ENCODE peak calls at places on chromosome 9, in seven cellular contexts. X, N, R, T, K, I and M are unnamed samples.

GRCh38 chr9:21686738-21687137 is 115.7 kb upstream of the MTAP start:
- DNase-seq in T (no peak), X (no peak), R (no peak), N (no peak), I (no peak), K (no peak), M (no peak)

GRCh38 chr9:121367651-121368510 is 2.2 kb downstream of the STOM start:
- DNase-seq in R (no peak), I (no peak), K (no peak), N (no peak), T (no peak), X (no peak), M (peak)

GRCh38 chr9:35729700-35730485 is 2.1 kb downstream of the TLN1 start:
- DNase-seq in K (no peak), T (peak), N (peak), R (peak), I (no peak), X (peak), M (peak)

GRCh38 chr9:91220491-91221135 is 141.1 kb downstream of the AUH start:
- DNase-seq in X (no peak), I (no peak), T (no peak), R (no peak), K (no peak), N (no peak), M (no peak)

GRCh38 chr9:83629433-83630104 is 6.6 kb downstream of the IDNK start:
- DNase-seq in I (no peak), K (no peak), R (no peak), X (no peak), N (no peak), T (no peak), M (peak)

GRCh38 chr9:97372580-97372979 is 39.3 kb upstream of the TDRD7 start:
- DNase-seq in I (no peak), T (peak), K (no peak), R (no peak), N (no peak), X (no peak), M (no peak)

GRCh38 chr9:17402309-17402708 is 176.6 kb upstream of the SH3GL2 start:
- DNase-seq in T (no peak), I (no peak), X (no peak), N (no peak), R (no peak), K (no peak), M (peak)

GRCh38 chr9:113148377-113148715 is 2.5 kb upstream of the SLC31A2 start:
- DNase-seq in T (no peak), K (no peak), N (no peak), X (no peak), I (no peak), R (no peak), M (no peak)

GRCh38 chr9:131395027-131395744 is 1.3 kb downstream of the PRRC2B start:
- DNase-seq in N (peak), K (peak), T (peak), I (peak), X (no peak), R (no peak), M (no peak)

GRCh38 chr9:135826188-135826545 is 81.2 kb downstream of the CAMSAP1 start:
- DNase-seq in X (no peak), I (no peak), T (no peak), R (no peak), N (no peak), K (no peak), M (no peak)

GRCh38 chr9:21037278-21037677 is 5.8 kb upstream of the HACD4 start:
- DNase-seq in X (no peak), T (no peak), I (no peak), R (no peak), K (no peak), N (no peak), M (no peak)

GRCh38 chr9:69946800-69947437 is 96.7 kb upstream of the MAMDC2 start:
- DNase-seq in T (peak), R (no peak), N (no peak), K (no peak), I (no peak), X (peak), M (peak)

GRCh38 chr9:94996638-94997037 is 270.1 kb downstream of the AOPEP start:
- DNase-seq in X (no peak), I (no peak), R (no peak), T (no peak), N (no peak), K (no peak), M (no peak)

GRCh38 chr9:106799146-106799545 is 63.8 kb upstream of the ZNF462 start:
- DNase-seq in I (no peak), X (no peak), N (no peak), R (no peak), K (no peak), T (no peak), M (peak)

GRCh38 chr9:113148996-113149960 is 1.5 kb upstream of the SLC31A2 start:
- DNase-seq in K (no peak), I (no peak), X (no peak), R (no peak), N (no peak), T (no peak), M (peak)

GRCh38 chr9:90783552-90783951 is 18.1 kb upstream of the SYK start:
- DNase-seq in N (no peak), K (no peak), T (no peak), X (no peak), R (no peak), I (no peak), M (no peak)

GRCh38 chr9:37302277-37302676 is 120.2 kb upstream of the GRHPR start:
- DNase-seq in K (no peak), X (no peak), N (no peak), I (peak), T (no peak), R (no peak), M (no peak)

GRCh38 chr9:25716220-25716872 is 38.1 kb upstream of the TUSC1 start:
- DNase-seq in K (peak), X (no peak), I (no peak), T (no peak), R (peak), N (peak), M (peak)

GRCh38 chr9:22142681-22143080 is 133.6 kb upstream of the CDKN2B start:
- DNase-seq in K (no peak), T (no peak), N (no peak), I (no peak), R (no peak), X (no peak), M (no peak)

GRCh38 chr9:112175796-112176315 is 759 bp upstream of the SUSD1 start:
- DNase-seq in X (no peak), N (no peak), I (no peak), R (no peak), K (peak), T (peak), M (peak)

GRCh38 chr9:136575626-136576268 is 29.9 kb upstream of the NOTCH1 start:
- DNase-seq in I (no peak), T (no peak), X (no peak), N (no peak), R (no peak), K (no peak), M (no peak)

GRCh38 chr9:117284414-117284813 is 130.4 kb downstream of the ASTN2 start:
- DNase-seq in K (no peak), N (no peak), X (no peak), R (peak), T (no peak), I (no peak), M (no peak)

DNA sequence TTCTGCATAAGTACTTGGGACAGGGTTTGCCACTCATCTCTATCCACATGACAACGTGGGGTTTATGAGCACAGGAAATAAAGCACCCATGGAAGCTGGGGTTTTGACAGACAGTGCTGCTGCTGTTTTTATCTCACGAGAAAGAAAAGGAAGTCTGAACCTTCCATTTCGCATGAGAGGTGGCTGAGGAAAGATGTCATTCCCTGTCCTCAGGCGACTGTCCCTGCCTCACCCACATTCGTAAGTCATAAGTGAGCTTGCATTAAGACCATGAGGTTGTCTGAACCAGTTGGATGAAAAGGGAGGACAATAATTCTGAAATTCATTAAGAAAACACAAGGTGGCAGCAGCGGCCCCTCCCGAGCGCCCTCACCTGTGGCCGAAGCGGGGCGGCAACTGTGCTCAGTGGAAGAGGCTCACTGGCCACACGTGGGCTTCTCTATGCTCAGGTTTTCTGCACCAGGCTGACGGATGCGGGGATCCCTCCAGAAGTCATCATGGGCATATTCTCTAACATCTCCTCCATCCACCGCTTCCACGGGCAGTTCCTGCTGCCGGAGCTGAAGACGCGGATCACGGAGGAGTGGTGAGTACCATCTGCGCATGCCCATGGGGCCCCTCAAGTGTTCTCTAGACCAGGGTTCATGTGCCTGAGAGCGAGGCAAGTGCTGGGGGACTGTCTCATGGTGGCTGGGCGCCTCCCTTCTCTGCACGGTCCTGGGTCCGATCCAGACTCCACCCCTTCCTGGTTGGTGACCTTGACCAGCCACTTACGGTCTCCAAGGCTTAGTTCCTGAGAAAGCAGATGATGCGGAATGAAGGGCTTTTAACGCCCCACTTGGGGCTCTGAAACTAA is 54.7 kb upstream of the SUSD3 start:
- DNase-seq in N (peak), K (peak), R (peak), T (peak), X (peak), I (peak), M (peak)
- TF ChIP-seq JUND in N (no peak), K (no peak), R (no peak), T (no peak), X (no peak), I (no peak), M (no peak)

GRCh38 chr9:82445556-82445955 is 457.0 kb downstream of the SPATA31D1 start:
- DNase-seq in R (no peak), N (no peak), T (no peak), X (no peak), K (no peak), I (no peak), M (no peak)
- TF ChIP-seq JUND in R (no peak), N (no peak), T (no peak), X (no peak), K (no peak), I (no peak), M (no peak)

GRCh38 chr9:86396412-86396811 is 42.2 kb upstream of the TUT7 start:
- DNase-seq in I (no peak), X (no peak), T (no peak), K (no peak), R (no peak), N (no peak), M (peak)
- TF ChIP-seq JUND in I (no peak), X (no peak), T (no peak), K (no peak), R (no peak), N (no peak), M (no peak)

GRCh38 chr9:4796988-4797956 is 4.5 kb downstream of the RCL1 start:
- DNase-seq in T (peak), I (no peak), N (no peak), K (no peak), X (peak), R (peak), M (peak)

GRCh38 chr9:4801156-4801555 is 8.4 kb downstream of the RCL1 start:
- DNase-seq in K (no peak), I (no peak), R (no peak), T (no peak), X (no peak), N (no peak), M (no peak)

GRCh38 chr9:4796530-4796929 is 3.8 kb downstream of the RCL1 start:
- DNase-seq in R (no peak), K (no peak), X (no peak), I (no peak), N (no peak), T (no peak), M (no peak)

GRCh38 chr9:4798281-4798680 is 5.5 kb downstream of the RCL1 start:
- DNase-seq in K (no peak), N (no peak), X (no peak), T (peak), I (no peak), R (no peak), M (no peak)

DNA sequence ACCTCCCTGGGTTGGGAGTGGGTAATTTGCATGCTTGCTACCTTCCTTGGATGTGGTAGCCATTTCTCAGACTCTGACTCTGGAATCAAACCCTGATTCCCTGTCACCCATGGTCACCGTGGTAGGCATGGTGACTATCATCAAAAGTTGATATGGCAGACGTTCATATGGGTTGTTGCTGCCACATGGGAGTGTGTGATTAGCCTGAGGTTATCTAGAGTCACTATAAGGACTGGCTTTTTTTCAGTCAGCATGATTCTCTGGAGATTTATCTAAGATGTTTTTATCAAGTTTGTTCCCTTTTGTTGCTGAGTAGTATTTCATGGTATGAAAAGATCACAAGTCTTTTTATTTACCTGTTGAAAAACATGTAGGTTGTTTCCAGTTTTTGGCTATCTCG is 7.0 kb downstream of the RCL1 start:
- DNase-seq in N (no peak), X (no peak), T (peak), K (no peak), R (peak), I (no peak), M (no peak)
- TF ChIP-seq JUND in N (no peak), X (no peak), T (peak), K (no peak), R (no peak), I (no peak), M (no peak)

GRCh38 chr9:68851657-68852056 is 146.6 kb downstream of the PIP5K1B start:
- DNase-seq in T (no peak), R (no peak), X (no peak), I (no peak), K (no peak), N (no peak), M (no peak)

GRCh38 chr9:68847765-68848164 is 142.7 kb downstream of the PIP5K1B start:
- DNase-seq in N (no peak), I (no peak), R (no peak), X (no peak), T (no peak), K (no peak), M (no peak)

GRCh38 chr9:68852941-68853340 is 147.9 kb downstream of the PIP5K1B start:
- DNase-seq in I (no peak), K (no peak), T (no peak), X (no peak), N (no peak), R (no peak), M (no peak)
- TF ChIP-seq JUND in I (no peak), K (no peak), T (no peak), X (no peak), N (no peak), R (no peak), M (no peak)

GRCh38 chr9:6029581-6029980 is 14.2 kb upstream of the RANBP6 start:
- DNase-seq in T (no peak), N (no peak), X (no peak), K (no peak), I (no peak), R (no peak), M (no peak)

GRCh38 chr9:6024035-6024554 is 8.7 kb upstream of the RANBP6 start:
- DNase-seq in N (no peak), K (peak), T (peak), X (peak), I (no peak), R (peak), M (peak)
- TF ChIP-seq JUND in N (no peak), K (no peak), T (no peak), X (no peak), I (no peak), R (no peak), M (no peak)

GRCh38 chr9:133812941-133813748 is 75.0 kb upstream of the SARDH start:
- DNase-seq in I (no peak), X (no peak), R (no peak), K (no peak), T (no peak), N (no peak), M (no peak)

GRCh38 chr9:133812077-133812868 is 74.1 kb upstream of the SARDH start:
- DNase-seq in T (no peak), K (no peak), I (no peak), R (no peak), X (no peak), N (no peak), M (peak)

GRCh38 chr9:133815781-133816180 is 77.6 kb upstream of the SARDH start:
- DNase-seq in N (no peak), R (no peak), K (no peak), X (no peak), I (no peak), T (no peak), M (no peak)

GRCh38 chr9:133814586-133815090 is 76.5 kb upstream of the SARDH start:
- DNase-seq in K (no peak), X (no peak), N (no peak), R (no peak), T (no peak), I (no peak), M (no peak)

DNA sequence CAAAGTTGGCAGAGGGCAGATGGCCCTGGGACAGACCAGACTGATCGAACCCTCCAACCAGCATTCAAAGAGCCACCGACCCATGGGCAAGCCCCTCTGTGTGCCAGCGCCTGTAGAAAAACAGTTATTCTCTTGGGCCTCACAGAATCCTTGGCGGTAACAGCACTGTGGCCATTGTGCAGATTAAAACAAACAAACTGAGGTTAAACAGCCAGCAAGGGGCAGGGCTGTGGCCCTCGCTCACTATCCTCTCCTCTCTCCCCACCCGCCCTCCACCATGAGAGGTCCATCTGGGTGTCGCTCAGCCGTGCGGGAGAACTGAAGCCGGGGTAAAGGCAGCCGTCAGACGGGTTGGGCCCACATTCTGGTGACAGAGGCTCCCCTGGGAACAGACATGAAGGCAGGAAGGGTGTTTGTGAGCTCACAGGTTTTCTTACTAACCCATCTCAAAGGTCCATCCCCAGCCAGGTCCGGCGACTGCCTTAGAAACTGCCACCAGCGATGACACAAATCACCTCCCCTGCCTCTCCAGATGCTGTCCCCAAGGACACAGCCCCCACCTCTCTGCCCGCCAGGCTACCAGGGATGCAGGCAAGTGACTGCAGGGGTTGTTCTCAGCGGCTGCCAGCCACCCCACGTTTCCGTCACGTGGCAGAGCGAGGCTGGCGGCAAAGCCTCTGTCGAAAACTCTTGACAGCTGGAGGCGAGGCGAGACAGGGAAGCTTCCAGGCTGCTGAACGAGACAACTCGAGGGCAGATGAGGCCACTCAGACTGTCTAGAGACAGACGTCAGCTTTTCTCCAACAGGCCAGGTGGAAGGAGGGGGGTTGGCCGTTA is 75.8 kb upstream of the SARDH start:
- DNase-seq in N (no peak), I (no peak), X (no peak), R (peak), K (no peak), T (no peak), M (no peak)
- TF ChIP-seq JUND in N (no peak), I (no peak), X (no peak), R (no peak), K (no peak), T (no peak), M (no peak)

DNA sequence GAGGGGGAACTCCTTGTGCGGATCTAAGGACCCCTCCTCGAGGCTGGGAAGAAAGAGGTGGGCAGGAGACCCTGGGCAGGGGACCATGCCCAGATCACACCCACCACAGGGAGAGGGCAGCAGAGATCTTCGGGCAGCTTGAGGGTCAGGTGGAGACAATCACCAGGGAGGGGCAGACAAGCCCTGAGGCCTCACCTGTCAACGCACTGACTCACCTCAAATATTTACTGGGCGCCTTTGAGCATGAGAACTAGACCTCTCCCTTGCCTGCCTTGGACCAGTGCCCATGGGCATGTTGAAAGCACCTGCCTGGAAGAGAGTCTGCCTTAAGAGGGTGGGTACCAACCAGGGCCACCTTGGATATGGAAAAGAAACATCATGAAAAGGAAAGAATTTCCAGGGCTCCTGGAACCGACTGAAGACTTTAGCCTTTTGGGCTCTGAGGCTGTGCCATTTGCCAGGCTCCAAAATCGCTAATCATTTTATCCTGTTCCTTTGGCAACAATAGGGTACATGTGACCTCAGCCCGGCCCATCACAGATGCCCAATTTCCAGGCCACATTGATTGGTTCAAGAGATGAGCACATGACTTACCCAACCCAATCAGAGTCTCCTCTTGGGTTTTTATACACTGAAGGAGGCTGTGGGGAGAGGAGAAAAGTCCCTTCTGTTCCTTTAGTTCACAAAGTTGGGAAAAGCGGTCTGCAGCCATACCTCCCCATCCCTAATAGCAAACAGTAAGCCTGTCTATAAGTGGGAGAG is 10.4 kb upstream of the SPINK4 start:
- DNase-seq in X (peak), I (no peak), R (no peak), K (no peak), N (peak), T (no peak), M (peak)
- TF ChIP-seq JUND in X (no peak), I (no peak), R (no peak), K (no peak), N (peak), T (no peak), M (no peak)

GRCh38 chr9:114176601-114177295 is 21.4 kb downstream of the COL27A1 start:
- DNase-seq in K (no peak), R (peak), T (no peak), N (no peak), X (no peak), I (no peak), M (no peak)
- TF ChIP-seq JUND in K (no peak), R (no peak), T (no peak), N (no peak), X (no peak), I (no peak), M (no peak)

GRCh38 chr9:126805546-126806262 is 864 bp downstream of the ZBTB43 start:
- DNase-seq in R (no peak), N (no peak), X (peak), K (no peak), I (peak), T (peak), M (peak)
- TF ChIP-seq JUND in R (no peak), N (no peak), X (no peak), K (no peak), I (no peak), T (peak), M (peak)